ENCODE peak calls at places on chromosomes 3 and 15, in nine cellular contexts. V is hepatocyte, H is SK-N-SH, K is PC-3, F is OCI-LY7, N is neural progenitor cell, I is MM.1S, T is HCT116, Q is GM23248. O is an unnamed sample.

GRCh38 chr3:194265996-194266657 is 85.0 kb downstream of the CPN2 start:
- DNase-seq in V (no peak), H (no peak), K (no peak), F (no peak), N (no peak), I (no peak), T (no peak), Q (no peak), O (no peak)

GRCh38 chr3:99012051-99012450 is 110.6 kb upstream of the DCBLD2 start:
- DNase-seq in V (no peak), H (no peak), K (no peak), F (peak; percentile 96), N (no peak), I (no peak), T (no peak), Q (peak; percentile 8), O (no peak)

GRCh38 chr3:97910931-97911351 is 61.3 kb downstream of the RIOX2 start:
- DNase-seq in V (peak; percentile 6), H (no peak), K (no peak), F (peak; percentile 23), N (no peak), I (no peak), T (no peak), Q (no peak), O (no peak)

GRCh38 chr15:78969687-78970349 is 25.0 kb upstream of the CTSH start:
- DNase-seq in V (no peak), H (no peak), K (no peak), F (no peak), N (no peak), I (no peak), T (no peak), Q (peak; percentile 43), O (no peak)

GRCh38 chr15:45543051-45543450 is 20.5 kb upstream of the SLC30A4 start:
- DNase-seq in V (no peak), H (no peak), K (no peak), F (no peak), N (no peak), I (no peak), T (no peak), Q (no peak), O (no peak)

GRCh38 chr3:15601046-15601398 is 347 bp downstream of the HACL1 start:
- DNase-seq in V (no peak), H (no peak), K (no peak), F (no peak), N (no peak), I (no peak), T (no peak), Q (no peak), O (no peak)

GRCh38 chr15:66905185-66905584 is 160.2 kb upstream of the SMAD3 start:
- DNase-seq in V (no peak), H (no peak), K (no peak), F (no peak), N (no peak), I (no peak), T (no peak), Q (no peak), O (no peak)

GRCh38 chr3:194985031-194985578 is 285.9 kb downstream of the XXYLT1 start:
- DNase-seq in V (peak; percentile 78), H (no peak), K (peak; percentile 86), F (no peak), N (peak; percentile 85), I (no peak), T (peak; percentile 27), Q (peak; percentile 89), O (peak; percentile 90)

GRCh38 chr3:25897019-25897418 is 107.1 kb downstream of the OXSM start:
- DNase-seq in V (peak; percentile 30), H (no peak), K (peak; percentile 69), F (peak; percentile 71), N (peak; percentile 55), I (peak; percentile 64), T (peak; percentile 51), Q (peak; percentile 29), O (peak; percentile 76)

GRCh38 chr15:65304393-65305143 is at the start of gene RNU5B-1:
- DNase-seq in V (peak; percentile 91), H (peak; percentile 81), K (peak; percentile 91), F (peak; percentile 96), N (peak; percentile 90), I (peak; percentile 98), T (peak; percentile 97), Q (peak; percentile 95), O (peak; percentile 95)

GRCh38 chr15:74821091-74821789 is 5.2 kb upstream of the CPLX3 start:
- DNase-seq in V (no peak), H (peak; percentile 56), K (no peak), F (peak; percentile 94), N (peak; percentile 76), I (peak; percentile 31), T (no peak), Q (peak; percentile 29), O (peak; percentile 49)

GRCh38 chr3:178672263-178672662 is 136.0 kb downstream of the KCNMB2 start:
- DNase-seq in V (no peak), H (no peak), K (no peak), F (no peak), N (no peak), I (no peak), T (no peak), Q (peak; percentile 13), O (no peak)

GRCh38 chr3:42556089-42556632 is 25.6 kb downstream of the SEC22C start:
- DNase-seq in V (no peak), H (no peak), K (peak; percentile 27), F (peak; percentile 20), N (no peak), I (peak; percentile 35), T (no peak), Q (no peak), O (no peak)

GRCh38 chr3:131381445-131382291 is at the start of gene NUDT16:
- DNase-seq in V (peak; percentile 100), H (peak; percentile 98), K (peak; percentile 97), F (peak; percentile 97), N (peak; percentile 100), I (peak; percentile 99), T (peak; percentile 96), Q (peak; percentile 100), O (peak; percentile 99)

GRCh38 chr15:62769604-62770003 is 272.9 kb upstream of the TPM1 start:
- DNase-seq in V (no peak), H (no peak), K (peak; percentile 81), F (no peak), N (no peak), I (no peak), T (peak; percentile 47), Q (peak; percentile 93), O (no peak)

GRCh38 chr15:72503147-72503546 is 29.0 kb downstream of the ARIH1 start:
- DNase-seq in V (no peak), H (no peak), K (no peak), F (no peak), N (no peak), I (no peak), T (no peak), Q (no peak), O (no peak)

GRCh38 chr15:78002996-78003395 is 74.5 kb downstream of the TBC1D2B start:
- DNase-seq in V (no peak), H (no peak), K (no peak), F (no peak), N (no peak), I (no peak), T (no peak), Q (no peak), O (no peak)

GRCh38 chr3:4429648-4430350 is 37.3 kb downstream of the SUMF1 start:
- DNase-seq in V (no peak), H (no peak), K (no peak), F (no peak), N (no peak), I (no peak), T (no peak), Q (no peak), O (peak; percentile 19)

GRCh38 chr3:4425055-4425454 is 42.0 kb downstream of the SUMF1 start:
- DNase-seq in V (no peak), H (no peak), K (no peak), F (no peak), N (no peak), I (no peak), T (no peak), Q (no peak), O (no peak)

GRCh38 chr3:4426261-4426781 is 40.7 kb downstream of the SUMF1 start:
- DNase-seq in V (no peak), H (no peak), K (no peak), F (no peak), N (no peak), I (no peak), T (no peak), Q (no peak), O (no peak)

GRCh38 chr3:4425707-4426106 is 41.4 kb downstream of the SUMF1 start:
- DNase-seq in V (no peak), H (no peak), K (no peak), F (no peak), N (no peak), I (no peak), T (no peak), Q (peak; percentile 16), O (no peak)

DNA sequence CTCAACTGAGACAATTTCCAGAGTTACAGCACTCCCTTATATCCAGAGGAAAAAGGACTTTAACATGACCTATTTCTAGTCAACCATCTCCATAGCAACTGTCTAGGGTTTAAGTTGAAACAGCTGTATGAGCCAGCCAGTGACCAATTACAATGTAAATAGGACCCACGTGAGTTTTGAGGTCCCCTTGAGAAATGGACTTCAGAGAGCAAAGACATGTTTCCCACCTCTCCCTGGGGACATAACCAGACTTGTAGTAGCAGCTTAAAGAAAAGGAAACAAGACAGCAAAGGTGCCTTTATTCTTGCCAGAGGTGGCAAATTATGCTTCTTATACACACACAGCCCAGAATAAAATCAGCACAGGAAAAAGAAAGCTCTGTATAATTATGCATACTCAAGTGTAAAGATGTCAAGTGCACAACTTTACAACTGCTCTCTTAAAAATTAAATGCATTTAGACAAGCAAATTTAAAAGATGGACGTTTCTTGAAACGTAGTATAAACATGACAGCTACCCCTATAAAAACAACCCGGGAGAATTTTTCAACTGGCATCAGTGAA is 40.2 kb downstream of the SUMF1 start:
- DNase-seq in V (peak; percentile 81), H (peak; percentile 61), K (peak; percentile 93), F (peak; percentile 10), N (no peak), I (no peak), T (peak; percentile 3), Q (peak; percentile 93), O (no peak)
- H3K4me3 ChIP-seq in V (no peak overlapping the region), H (no peak overlapping the region), K (peak overlapping the region; percentile 11), F (no peak overlapping the region), N (no peak overlapping the region), I (no peak overlapping the region), T (no peak overlapping the region), Q (no peak overlapping the region), O (no peak overlapping the region)

GRCh38 chr3:67646586-67647234 is 7.7 kb downstream of the SUCLG2 start:
- DNase-seq in V (no peak), H (no peak), K (peak; percentile 71), F (no peak), N (no peak), I (no peak), T (no peak), Q (no peak), O (no peak)
- TF ChIP-seq EZH2phosphoT487 in V (no peak), H (no peak), K (no peak), F (no peak), N (no peak), I (no peak), T (no peak), Q (no peak), O (no peak)

GRCh38 chr3:143849854-143850549 is 1.7 kb upstream of the SLC9A9 start:
- DNase-seq in V (peak; percentile 31), H (no peak), K (peak; percentile 52), F (no peak), N (no peak), I (peak; percentile 88), T (no peak), Q (peak; percentile 89), O (no peak)
- H2AFZ ChIP-seq in V (no peak overlapping the region), H (no peak overlapping the region), K (no peak overlapping the region), F (peak overlapping the region; percentile 100), N (no peak overlapping the region), I (peak overlapping the region; percentile 32), T (no peak overlapping the region), Q (no peak overlapping the region), O (no peak overlapping the region)

GRCh38 chr3:116059421-116060096 is 385.7 kb downstream of the LSAMP start:
- DNase-seq in V (peak; percentile 78), H (peak; percentile 9), K (peak; percentile 88), F (no peak), N (peak; percentile 29), I (no peak), T (peak; percentile 82), Q (peak; percentile 85), O (peak; percentile 52)
- H3K4me3 ChIP-seq in V (no peak overlapping the region), H (no peak overlapping the region), K (no peak overlapping the region), F (no peak overlapping the region), N (no peak overlapping the region), I (no peak overlapping the region), T (no peak overlapping the region), Q (no peak overlapping the region), O (no peak overlapping the region)

O was measured in GM23338.